ENCODE peak calls at places on chromosome 9, in four cellular contexts. One of them, this sample, is unnamed.

GRCh38 chr9:75121914-75122558 is 33.7 kb downstream of the OSTF1 start:
- DNase-seq in GM04504: no peak
- DNase-seq in A549: no peak
- DNase-seq in T-cell: no peak
- DNase-seq in this sample: no peak

GRCh38 chr9:111483419-111483861 is 743 bp downstream of the ECPAS start:
- DNase-seq in GM04504: no peak
- DNase-seq in A549: no peak
- DNase-seq in T-cell: peak; percentile 18
- DNase-seq in this sample: no peak

GRCh38 chr9:15909297-15909696 is 356.5 kb downstream of the CCDC171 start:
- DNase-seq in GM04504: no peak
- DNase-seq in A549: no peak
- DNase-seq in T-cell: no peak
- DNase-seq in this sample: peak; percentile 41

GRCh38 chr9:133883356-133883755 is 108.8 kb downstream of the VAV2 start:
- DNase-seq in GM04504: no peak
- DNase-seq in A549: no peak
- DNase-seq in T-cell: no peak
- DNase-seq in this sample: no peak

GRCh38 chr9:38352716-38353334 is 39.7 kb upstream of the ALDH1B1 start:
- DNase-seq in GM04504: no peak
- DNase-seq in A549: no peak
- DNase-seq in T-cell: no peak
- DNase-seq in this sample: no peak

GRCh38 chr9:136567651-136568287 is 21.9 kb upstream of the NOTCH1 start:
- DNase-seq in GM04504: peak; percentile 48
- DNase-seq in A549: peak; percentile 79
- DNase-seq in T-cell: no peak
- DNase-seq in this sample: no peak

GRCh38 chr9:26975728-26976707 is 19.8 kb downstream of the IFT74 start:
- DNase-seq in GM04504: no peak
- DNase-seq in A549: peak; percentile 72
- DNase-seq in T-cell: no peak
- DNase-seq in this sample: no peak

GRCh38 chr9:130782883-130783537 is 52.0 kb upstream of the ABL1 start:
- DNase-seq in GM04504: no peak
- DNase-seq in A549: no peak
- DNase-seq in T-cell: no peak
- DNase-seq in this sample: no peak

GRCh38 chr9:124218438-124219289 is 39.1 kb upstream of the NEK6 start:
- DNase-seq in GM04504: no peak
- DNase-seq in A549: peak; percentile 39
- DNase-seq in T-cell: no peak
- DNase-seq in this sample: no peak

GRCh38 chr9:129383005-129383414 is 204.9 kb upstream of the IER5L start:
- DNase-seq in GM04504: no peak
- DNase-seq in A549: no peak
- DNase-seq in T-cell: no peak
- DNase-seq in this sample: no peak

GRCh38 chr9:76271755-76272154 is 122.5 kb downstream of the RFK start:
- DNase-seq in GM04504: no peak
- DNase-seq in A549: peak; percentile 41
- DNase-seq in T-cell: no peak
- DNase-seq in this sample: no peak

GRCh38 chr9:137078701-137079400 is 1.5 kb downstream of the UAP1L1 start:
- DNase-seq in GM04504: no peak
- DNase-seq in A549: no peak
- DNase-seq in T-cell: no peak
- DNase-seq in this sample: no peak

GRCh38 chr9:78234810-78235209 is 1.1 kb upstream of the CEP78 start:
- DNase-seq in GM04504: no peak
- DNase-seq in A549: no peak
- DNase-seq in T-cell: no peak
- DNase-seq in this sample: no peak

GRCh38 chr9:100317706-100318105 is 35.0 kb downstream of the TEX10 start:
- DNase-seq in GM04504: no peak
- DNase-seq in A549: no peak
- DNase-seq in T-cell: no peak
- DNase-seq in this sample: no peak

GRCh38 chr9:124776952-124777645 is at the start of gene OLFML2A:
- DNase-seq in GM04504: no peak
- DNase-seq in A549: peak; percentile 41
- DNase-seq in T-cell: no peak
- DNase-seq in this sample: no peak

GRCh38 chr9:96680812-96681499 is 25.8 kb upstream of the PRXL2C start:
- DNase-seq in GM04504: no peak
- DNase-seq in A549: no peak
- DNase-seq in T-cell: no peak
- DNase-seq in this sample: no peak

GRCh38 chr9:33453999-33454660 is 6.7 kb upstream of the AQP3 start:
- DNase-seq in GM04504: no peak
- DNase-seq in A549: no peak
- DNase-seq in T-cell: no peak
- DNase-seq in this sample: no peak

GRCh38 chr9:106980551-106981101 is 117.7 kb downstream of the ZNF462 start:
- DNase-seq in GM04504: no peak
- DNase-seq in A549: no peak
- DNase-seq in T-cell: no peak
- DNase-seq in this sample: no peak

GRCh38 chr9:99433555-99433954 is 211.5 kb downstream of the SEC61B start:
- DNase-seq in GM04504: peak; percentile 58
- DNase-seq in A549: peak; percentile 56
- DNase-seq in T-cell: no peak
- DNase-seq in this sample: no peak

GRCh38 chr9:114410910-114411309 is 23.1 kb upstream of the AKNA start:
- DNase-seq in GM04504: no peak
- DNase-seq in A549: no peak
- DNase-seq in T-cell: no peak
- DNase-seq in this sample: no peak

GRCh38 chr9:106718996-106719395 is 144.0 kb upstream of the ZNF462 start:
- DNase-seq in GM04504: no peak
- DNase-seq in A549: no peak
- DNase-seq in T-cell: no peak
- DNase-seq in this sample: peak; percentile 26

GRCh38 chr9:6034954-6035353 is 19.5 kb upstream of the RANBP6 start:
- DNase-seq in GM04504: no peak
- DNase-seq in A549: peak; percentile 14
- DNase-seq in T-cell: no peak
- DNase-seq in this sample: no peak

This sample was measured in AG04449.